ENCODE peak calls at places on chromosomes 2 and 18, in nine cellular contexts. U is CD4-positive, CD25-positive, alpha-beta regulatory T cell; V is GM12878; M is CD8-positive, alpha-beta memory T cell; N is stimulated activated CD4-positive, alpha-beta T cell treated with anti-CD3 and anti-CD28 coated beads, Interleukin-1b, Interleukin-23, amount 100 ng/mL, for 4 hours; T is activated CD4-positive, alpha-beta T cell treated with anti-CD3 and anti-CD28 coated beads, Interleukin-2, amount 50 U/mL, for 48 hours; D is mesendoderm; F is caudate nucleus; B is amniotic stem cell. A is an unnamed sample.

GRCh38 chr2:37775908-37776250 is 104.4 kb upstream of the CDC42EP3 start:
- DNase-seq in U (no peak), V (no peak), M (no peak), N (no peak), T (no peak), D (peak; percentile 54), F (no peak), B (no peak), A (no peak)

GRCh38 chr2:120862254-120863172 is 126.8 kb downstream of the GLI2 start:
- DNase-seq in U (no peak), V (no peak), M (no peak), N (no peak), T (no peak), D (no peak), F (no peak), B (no peak), A (no peak)

GRCh38 chr2:136206613-136207012 is 88.7 kb upstream of the CXCR4 start:
- DNase-seq in U (no peak), V (peak; percentile 79), M (no peak), N (no peak), T (peak; percentile 64), D (no peak), F (no peak), B (no peak), A (no peak)

GRCh38 chr2:68980956-68981355 is 6.5 kb downstream of the GKN1 start:
- DNase-seq in U (no peak), V (no peak), M (no peak), N (no peak), T (no peak), D (no peak), F (no peak), B (no peak), A (no peak)

GRCh38 chr2:186201371-186201770 is 284.7 kb upstream of the ZC3H15 start:
- DNase-seq in U (no peak), V (no peak), M (no peak), N (no peak), T (no peak), D (peak; percentile 59), F (no peak), B (no peak), A (no peak)

GRCh38 chr2:58923869-58924268 is 682.7 kb upstream of the FANCL start:
- DNase-seq in U (no peak), V (no peak), M (no peak), N (no peak), T (no peak), D (no peak), F (no peak), B (peak; percentile 19), A (no peak)

GRCh38 chr2:236215761-236216333 is 47.7 kb upstream of the GBX2 start:
- DNase-seq in U (no peak), V (no peak), M (no peak), N (no peak), T (no peak), D (no peak), F (no peak), B (no peak), A (no peak)

GRCh38 chr2:164868563-164869419 is 27.2 kb upstream of the COBLL1 start:
- DNase-seq in U (no peak), V (no peak), M (no peak), N (no peak), T (no peak), D (no peak), F (no peak), B (no peak), A (no peak)

GRCh38 chr2:110713508-110714362 is 18.6 kb upstream of the ACOXL start:
- DNase-seq in U (no peak), V (no peak), M (no peak), N (no peak), T (no peak), D (peak; percentile 48), F (no peak), B (no peak), A (no peak)

GRCh38 chr2:233418761-233419625 is 64.7 kb downstream of the DGKD start:
- DNase-seq in U (peak; percentile 47), V (peak; percentile 62), M (peak; percentile 74), N (no peak), T (peak; percentile 60), D (no peak), F (no peak), B (no peak), A (no peak)

GRCh38 chr2:30218814-30219213 is 12.5 kb upstream of the LBH start:
- DNase-seq in U (no peak), V (no peak), M (no peak), N (no peak), T (no peak), D (peak; percentile 62), F (no peak), B (no peak), A (no peak)

GRCh38 chr2:218727502-218728165 is 17.0 kb downstream of the TTLL4 start:
- DNase-seq in U (no peak), V (no peak), M (no peak), N (no peak), T (no peak), D (no peak), F (no peak), B (no peak), A (no peak)

GRCh38 chr18:74316257-74317180 is 880 bp downstream of the C18orf63 start:
- DNase-seq in U (no peak), V (no peak), M (no peak), N (no peak), T (no peak), D (peak; percentile 81), F (no peak), B (peak; percentile 41), A (peak; percentile 83)

GRCh38 chr18:62085766-62086165 is 101.1 kb downstream of the PIGN start:
- DNase-seq in U (no peak), V (no peak), M (no peak), N (no peak), T (no peak), D (no peak), F (no peak), B (no peak), A (no peak)

GRCh38 chr2:135052042-135052876 is at the start of gene RAB3GAP1:
- DNase-seq in U (peak; percentile 90), V (peak; percentile 64), M (peak; percentile 95), N (peak; percentile 76), T (peak; percentile 93), D (peak; percentile 93), F (peak; percentile 15), B (peak; percentile 69), A (peak; percentile 57)

GRCh38 chr18:78323453-78324230 is 656.0 kb upstream of the SALL3 start:
- DNase-seq in U (no peak), V (no peak), M (no peak), N (no peak), T (no peak), D (no peak), F (no peak), B (no peak), A (no peak)

GRCh38 chr2:41970898-41971660 is 76.7 kb upstream of the PKDCC start:
- DNase-seq in U (no peak), V (no peak), M (no peak), N (no peak), T (no peak), D (no peak), F (no peak), B (no peak), A (no peak)

GRCh38 chr2:105924932-105925331 is 180.2 kb downstream of the NCK2 start:
- DNase-seq in U (no peak), V (no peak), M (no peak), N (no peak), T (no peak), D (no peak), F (no peak), B (no peak), A (no peak)

GRCh38 chr18:23529597-23529996 is 26.3 kb downstream of the RMC1 start:
- DNase-seq in U (no peak), V (no peak), M (no peak), N (no peak), T (no peak), D (peak; percentile 83), F (no peak), B (no peak), A (no peak)

GRCh38 chr18:4869101-4869500 is 328.0 kb downstream of the AKAIN1 start:
- DNase-seq in U (no peak), V (no peak), M (no peak), N (no peak), T (no peak), D (no peak), F (no peak), B (no peak), A (no peak)

GRCh38 chr2:155250800-155251199 is 552.3 kb downstream of the KCNJ3 start:
- DNase-seq in U (no peak), V (no peak), M (no peak), N (no peak), T (no peak), D (peak; percentile 70), F (no peak), B (no peak), A (no peak)

GRCh38 chr2:20205915-20206524 is 18.9 kb downstream of the SDC1 start:
- DNase-seq in U (no peak), V (no peak), M (no peak), N (no peak), T (no peak), D (no peak), F (no peak), B (no peak), A (no peak)

GRCh38 chr18:23266717-23267446 is 131.6 kb downstream of the CABLES1 start:
- DNase-seq in U (no peak), V (no peak), M (no peak), N (no peak), T (no peak), D (no peak), F (no peak), B (no peak), A (no peak)

GRCh38 chr2:63673865-63674533 is 85.2 kb downstream of the MDH1 start:
- DNase-seq in U (no peak), V (no peak), M (no peak), N (no peak), T (no peak), D (no peak), F (no peak), B (no peak), A (no peak)

GRCh38 chr18:9335255-9336045 is 877 bp downstream of the TWSG1 start:
- DNase-seq in U (peak; percentile 29), V (no peak), M (no peak), N (no peak), T (no peak), D (no peak), F (no peak), B (no peak), A (no peak)

GRCh38 chr2:86592547-86593230 is 29.4 kb upstream of the CHMP3 start:
- DNase-seq in U (no peak), V (no peak), M (no peak), N (no peak), T (no peak), D (no peak), F (no peak), B (no peak), A (no peak)

GRCh38 chr2:195531754-195532153 is 125.3 kb upstream of the SLC39A10 start:
- DNase-seq in U (no peak), V (no peak), M (no peak), N (no peak), T (no peak), D (no peak), F (no peak), B (no peak), A (no peak)

GRCh38 chr2:206250041-206250897 is 24.2 kb upstream of the ZDBF2 start:
- DNase-seq in U (no peak), V (no peak), M (no peak), N (no peak), T (no peak), D (peak; percentile 82), F (no peak), B (no peak), A (no peak)

GRCh38 chr2:200199005-200199404 is 107.5 kb upstream of the SPATS2L start:
- DNase-seq in U (no peak), V (peak; percentile 44), M (no peak), N (no peak), T (no peak), D (no peak), F (no peak), B (no peak), A (no peak)

GRCh38 chr18:54613174-54613573 is 22.1 kb downstream of the DYNAP start:
- DNase-seq in U (no peak), V (no peak), M (no peak), N (no peak), T (no peak), D (no peak), F (no peak), B (no peak), A (no peak)

GRCh38 chr2:20992201-20992711 is 51.6 kb downstream of the APOB start:
- DNase-seq in U (no peak), V (no peak), M (no peak), N (no peak), T (no peak), D (peak; percentile 92), F (no peak), B (no peak), A (peak; percentile 4)

A was measured in HS-27A.